ENCODE peak calls at places on chromosomes 11 and 22, in seven cellular contexts. A is stimulated activated CD4-positive, alpha-beta T cell treated with anti-CD3 and anti-CD28 coated beads, TNF-alpha, amount 100 ng/mL, for 1 hour; X is GM03348; H is lower lobe of right lung; O is adrenal gland; K is CD4-positive, alpha-beta memory T cell; U is astrocyte of the hippocampus. S is an unnamed sample.

GRCh38 chr22:49290286-49290685 is 537.4 kb downstream of the BRD1 start:
- DNase-seq in H (no peak), O (no peak), U (no peak), X (no peak), A (no peak), K (no peak), S (no peak)

GRCh38 chr11:133699071-133699470 is 146.2 kb downstream of the SPATA19 start:
- DNase-seq in H (no peak), A (no peak), X (no peak), K (no peak), O (no peak), U (no peak), S (no peak)

GRCh38 chr11:8503872-8504491 is 90.0 kb downstream of the STK33 start:
- DNase-seq in A (no peak), K (no peak), H (no peak), U (no peak), X (no peak), O (no peak), S (no peak)

GRCh38 chr22:21074092-21074715 is 28.5 kb downstream of the LRRC74B start:
- DNase-seq in H (no peak), A (no peak), K (no peak), O (peak), U (peak), X (peak), S (no peak)

GRCh38 chr11:8720868-8721739 is 38.5 kb downstream of the RPL27A start:
- DNase-seq in K (no peak), H (no peak), A (no peak), X (no peak), U (no peak), O (no peak), S (no peak)

GRCh38 chr11:92978226-92979111 is 9.0 kb downstream of the MTNR1B start:
- DNase-seq in U (peak), O (no peak), K (no peak), A (no peak), X (peak), H (no peak), S (no peak)

GRCh38 chr11:9263840-9264380 is 1.2 kb downstream of the DENND5A start:
- DNase-seq in H (no peak), K (peak), X (peak), U (no peak), A (no peak), O (no peak), S (no peak)

GRCh38 chr22:47047321-47048122 is 285.1 kb downstream of the TBC1D22A start:
- DNase-seq in A (no peak), O (no peak), H (peak), U (no peak), X (no peak), K (no peak), S (no peak)

GRCh38 chr22:44248926-44249325 is 63.8 kb downstream of the SHISAL1 start:
- DNase-seq in H (no peak), K (no peak), O (no peak), X (no peak), U (no peak), A (no peak), S (no peak)

GRCh38 chr11:44621140-44621681 is 55.7 kb downstream of the CD82 start:
- DNase-seq in O (peak), U (peak), A (peak), H (peak), X (peak), K (peak), S (peak)

GRCh38 chr11:7272373-7272772 is 20.7 kb downstream of the SYT9 start:
- DNase-seq in O (no peak), H (no peak), X (no peak), U (peak), A (no peak), K (no peak), S (no peak)

GRCh38 chr11:34234086-34234740 is 123.6 kb downstream of the ABTB2 start:
- DNase-seq in K (peak), U (peak), O (no peak), H (no peak), A (peak), X (peak), S (peak)

GRCh38 chr11:1197886-1198765 is 24.7 kb upstream of the MUC5B start:
- DNase-seq in A (no peak), K (no peak), H (peak), U (no peak), O (no peak), X (no peak), S (no peak)

GRCh38 chr11:66619080-66619554 is 2.7 kb downstream of the RBM14 start:
- DNase-seq in X (peak), K (peak), A (no peak), O (no peak), U (peak), H (no peak), S (no peak)

GRCh38 chr11:58740447-58740846 is 8.7 kb upstream of the GLYAT start:
- DNase-seq in U (no peak), H (no peak), A (no peak), K (no peak), X (no peak), O (no peak), S (no peak)

GRCh38 chr11:66331542-66332370 is 4.5 kb downstream of the RIN1 start:
- DNase-seq in K (no peak), O (no peak), H (peak), X (no peak), U (no peak), A (no peak), S (no peak)